ENCODE peak calls at places on chromosomes 12 and 14, in eight cellular contexts. One of them, this sample, is unnamed.

GRCh38 chr12:51833446-51834227 is 14.9 kb downstream of the FIGNL2 start:
- DNase-seq in T-helper 2 cell: no peak
- DNase-seq in left ventricle myocardium inferior: no peak
- DNase-seq in activated CD4-positive, alpha-beta T cell treated with anti-CD3 and anti-CD28 coated beads, Interleukin-2, amount 50 U/mL, for 48 hours: no peak
- DNase-seq in fibroblast of lung: no peak
- DNase-seq in coronary artery: no peak
- DNase-seq in cardiac fibroblast: no peak
- DNase-seq in tibial artery: no peak
- DNase-seq in this sample: no peak

GRCh38 chr12:91333966-91334365 is 151.3 kb upstream of the DCN start:
- DNase-seq in activated CD4-positive, alpha-beta T cell treated with anti-CD3 and anti-CD28 coated beads, Interleukin-2, amount 50 U/mL, for 48 hours: no peak
- DNase-seq in T-helper 2 cell: no peak
- DNase-seq in left ventricle myocardium inferior: no peak
- DNase-seq in cardiac fibroblast: no peak
- DNase-seq in coronary artery: no peak
- DNase-seq in tibial artery: no peak
- DNase-seq in fibroblast of lung: no peak
- DNase-seq in this sample: no peak

GRCh38 chr12:25959069-25959961 is 833 bp downstream of the RASSF8 start:
- DNase-seq in activated CD4-positive, alpha-beta T cell treated with anti-CD3 and anti-CD28 coated beads, Interleukin-2, amount 50 U/mL, for 48 hours: peak
- DNase-seq in left ventricle myocardium inferior: peak
- DNase-seq in coronary artery: peak
- DNase-seq in fibroblast of lung: peak
- DNase-seq in T-helper 2 cell: no peak
- DNase-seq in tibial artery: peak
- DNase-seq in cardiac fibroblast: peak
- DNase-seq in this sample: no peak

GRCh38 chr12:129325566-129325965 is 472.3 kb downstream of the GLT1D1 start:
- DNase-seq in tibial artery: no peak
- DNase-seq in activated CD4-positive, alpha-beta T cell treated with anti-CD3 and anti-CD28 coated beads, Interleukin-2, amount 50 U/mL, for 48 hours: no peak
- DNase-seq in T-helper 2 cell: no peak
- DNase-seq in coronary artery: no peak
- DNase-seq in fibroblast of lung: no peak
- DNase-seq in left ventricle myocardium inferior: no peak
- DNase-seq in cardiac fibroblast: no peak
- DNase-seq in this sample: no peak

GRCh38 chr14:52377940-52378339 is 63.8 kb downstream of the PTGER2 start:
- DNase-seq in T-helper 2 cell: no peak
- DNase-seq in tibial artery: no peak
- DNase-seq in left ventricle myocardium inferior: no peak
- DNase-seq in coronary artery: no peak
- DNase-seq in activated CD4-positive, alpha-beta T cell treated with anti-CD3 and anti-CD28 coated beads, Interleukin-2, amount 50 U/mL, for 48 hours: no peak
- DNase-seq in cardiac fibroblast: no peak
- DNase-seq in fibroblast of lung: no peak
- DNase-seq in this sample: no peak

GRCh38 chr12:121390856-121391255 is 9.1 kb upstream of the RNF34 start:
- DNase-seq in coronary artery: no peak
- DNase-seq in fibroblast of lung: no peak
- DNase-seq in tibial artery: no peak
- DNase-seq in cardiac fibroblast: no peak
- DNase-seq in T-helper 2 cell: no peak
- DNase-seq in activated CD4-positive, alpha-beta T cell treated with anti-CD3 and anti-CD28 coated beads, Interleukin-2, amount 50 U/mL, for 48 hours: no peak
- DNase-seq in left ventricle myocardium inferior: no peak
- DNase-seq in this sample: no peak

GRCh38 chr12:112514926-112515642 is 96.3 kb downstream of the PTPN11 start:
- DNase-seq in fibroblast of lung: no peak
- DNase-seq in cardiac fibroblast: peak
- DNase-seq in coronary artery: no peak
- DNase-seq in tibial artery: no peak
- DNase-seq in activated CD4-positive, alpha-beta T cell treated with anti-CD3 and anti-CD28 coated beads, Interleukin-2, amount 50 U/mL, for 48 hours: no peak
- DNase-seq in T-helper 2 cell: no peak
- DNase-seq in left ventricle myocardium inferior: no peak
- DNase-seq in this sample: no peak

GRCh38 chr12:31207799-31208465 is 118.0 kb downstream of the SINHCAF start:
- DNase-seq in fibroblast of lung: no peak
- DNase-seq in coronary artery: no peak
- DNase-seq in activated CD4-positive, alpha-beta T cell treated with anti-CD3 and anti-CD28 coated beads, Interleukin-2, amount 50 U/mL, for 48 hours: no peak
- DNase-seq in cardiac fibroblast: peak
- DNase-seq in left ventricle myocardium inferior: no peak
- DNase-seq in T-helper 2 cell: no peak
- DNase-seq in tibial artery: no peak
- DNase-seq in this sample: no peak

GRCh38 chr12:17652436-17652835 is 437.6 kb downstream of the RERGL start:
- DNase-seq in coronary artery: no peak
- DNase-seq in left ventricle myocardium inferior: no peak
- DNase-seq in cardiac fibroblast: no peak
- DNase-seq in fibroblast of lung: no peak
- DNase-seq in activated CD4-positive, alpha-beta T cell treated with anti-CD3 and anti-CD28 coated beads, Interleukin-2, amount 50 U/mL, for 48 hours: no peak
- DNase-seq in tibial artery: no peak
- DNase-seq in T-helper 2 cell: no peak
- DNase-seq in this sample: no peak

GRCh38 chr12:15407025-15407424 is 84.7 kb downstream of the PTPRO start:
- DNase-seq in tibial artery: no peak
- DNase-seq in coronary artery: no peak
- DNase-seq in fibroblast of lung: no peak
- DNase-seq in cardiac fibroblast: no peak
- DNase-seq in left ventricle myocardium inferior: no peak
- DNase-seq in T-helper 2 cell: no peak
- DNase-seq in activated CD4-positive, alpha-beta T cell treated with anti-CD3 and anti-CD28 coated beads, Interleukin-2, amount 50 U/mL, for 48 hours: no peak
- DNase-seq in this sample: no peak

GRCh38 chr12:57983150-57983857 is 41.9 kb downstream of the ATP23 start:
- DNase-seq in left ventricle myocardium inferior: no peak
- DNase-seq in fibroblast of lung: peak
- DNase-seq in coronary artery: no peak
- DNase-seq in T-helper 2 cell: no peak
- DNase-seq in tibial artery: no peak
- DNase-seq in activated CD4-positive, alpha-beta T cell treated with anti-CD3 and anti-CD28 coated beads, Interleukin-2, amount 50 U/mL, for 48 hours: peak
- DNase-seq in cardiac fibroblast: peak
- DNase-seq in this sample: no peak

GRCh38 chr14:90398315-90398811 is 1.5 kb downstream of the CALM1 start:
- DNase-seq in T-helper 2 cell: peak
- DNase-seq in left ventricle myocardium inferior: no peak
- DNase-seq in coronary artery: peak
- DNase-seq in fibroblast of lung: no peak
- DNase-seq in tibial artery: peak
- DNase-seq in activated CD4-positive, alpha-beta T cell treated with anti-CD3 and anti-CD28 coated beads, Interleukin-2, amount 50 U/mL, for 48 hours: peak
- DNase-seq in cardiac fibroblast: no peak
- DNase-seq in this sample: peak

GRCh38 chr12:52521581-52522266 is 1.5 kb upstream of the KRT5 start:
- DNase-seq in fibroblast of lung: no peak
- DNase-seq in left ventricle myocardium inferior: no peak
- DNase-seq in tibial artery: no peak
- DNase-seq in activated CD4-positive, alpha-beta T cell treated with anti-CD3 and anti-CD28 coated beads, Interleukin-2, amount 50 U/mL, for 48 hours: no peak
- DNase-seq in cardiac fibroblast: peak
- DNase-seq in T-helper 2 cell: no peak
- DNase-seq in coronary artery: peak
- DNase-seq in this sample: no peak

GRCh38 chr12:24838531-24838950 is 110.4 kb downstream of the BCAT1 start:
- DNase-seq in fibroblast of lung: peak
- DNase-seq in coronary artery: no peak
- DNase-seq in tibial artery: peak
- DNase-seq in T-helper 2 cell: no peak
- DNase-seq in cardiac fibroblast: peak
- DNase-seq in left ventricle myocardium inferior: no peak
- DNase-seq in activated CD4-positive, alpha-beta T cell treated with anti-CD3 and anti-CD28 coated beads, Interleukin-2, amount 50 U/mL, for 48 hours: peak
- DNase-seq in this sample: no peak

GRCh38 chr12:78793491-78793890 is 71.1 kb upstream of the SYT1 start:
- DNase-seq in tibial artery: no peak
- DNase-seq in activated CD4-positive, alpha-beta T cell treated with anti-CD3 and anti-CD28 coated beads, Interleukin-2, amount 50 U/mL, for 48 hours: no peak
- DNase-seq in left ventricle myocardium inferior: no peak
- DNase-seq in T-helper 2 cell: no peak
- DNase-seq in cardiac fibroblast: no peak
- DNase-seq in fibroblast of lung: no peak
- DNase-seq in coronary artery: no peak
- DNase-seq in this sample: no peak

GRCh38 chr12:60070541-60070940 is 474.7 kb downstream of the SLC16A7 start:
- DNase-seq in fibroblast of lung: no peak
- DNase-seq in activated CD4-positive, alpha-beta T cell treated with anti-CD3 and anti-CD28 coated beads, Interleukin-2, amount 50 U/mL, for 48 hours: no peak
- DNase-seq in left ventricle myocardium inferior: no peak
- DNase-seq in T-helper 2 cell: no peak
- DNase-seq in coronary artery: no peak
- DNase-seq in tibial artery: no peak
- DNase-seq in cardiac fibroblast: peak
- DNase-seq in this sample: no peak

GRCh38 chr14:87630808-87631207 is 362.2 kb downstream of the GALC start:
- DNase-seq in activated CD4-positive, alpha-beta T cell treated with anti-CD3 and anti-CD28 coated beads, Interleukin-2, amount 50 U/mL, for 48 hours: no peak
- DNase-seq in coronary artery: no peak
- DNase-seq in tibial artery: no peak
- DNase-seq in T-helper 2 cell: no peak
- DNase-seq in fibroblast of lung: no peak
- DNase-seq in left ventricle myocardium inferior: no peak
- DNase-seq in cardiac fibroblast: no peak
- DNase-seq in this sample: no peak